ENCODE peak calls at places on chromosome 14, in eight cellular contexts. K, X, L, D, W, S, I and V are unnamed samples. For H3K4me1, the result is how much of the 10 kb centered on the place peaks cover.

GRCh38 chr14:63745858-63746425 is 18.1 kb upstream of the SGPP1 start:
- DNase-seq in S (no peak), X (peak), I (no peak), D (no peak), K (peak), L (no peak), W (no peak), V (no peak)

GRCh38 chr14:53378142-53378541 is 225.0 kb upstream of the DDHD1 start:
- DNase-seq in W (no peak), X (no peak), D (no peak), I (no peak), K (no peak), L (no peak), S (no peak), V (no peak)

GRCh38 chr14:105281354-105282097 is 19.3 kb downstream of the BRF1 start:
- DNase-seq in L (no peak), K (no peak), D (peak), S (no peak), W (no peak), I (no peak), X (no peak), V (peak)

GRCh38 chr14:77812028-77812427 is 12.1 kb downstream of the ADCK1 start:
- DNase-seq in D (no peak), K (no peak), L (no peak), W (no peak), X (no peak), I (no peak), S (no peak), V (no peak)

GRCh38 chr14:68977741-68978549 is 1.2 kb downstream of the ACTN1 start:
- DNase-seq in D (peak), K (peak), I (peak), L (peak), X (peak), S (no peak), W (peak), V (peak)

GRCh38 chr14:64388533-64389243 is 535 bp downstream of the MTHFD1 start:
- DNase-seq in W (peak), S (no peak), X (peak), K (peak), I (peak), D (peak), L (peak), V (no peak)

GRCh38 chr14:29054119-29054518 is 287.5 kb downstream of the FOXG1 start:
- DNase-seq in W (no peak), D (peak), L (no peak), S (no peak), X (no peak), K (no peak), I (no peak), V (no peak)

GRCh38 chr14:96637521-96637920 is 135.3 kb downstream of the PAPOLA start:
- DNase-seq in D (no peak), S (no peak), I (no peak), L (no peak), K (no peak), X (no peak), W (peak), V (no peak)

GRCh38 chr14:57259672-57260071 is 9.0 kb downstream of the EXOC5 start:
- DNase-seq in K (no peak), X (no peak), W (no peak), D (no peak), I (no peak), L (no peak), S (no peak), V (no peak)

GRCh38 chr14:104802913-104803184 is 1.9 kb downstream of the ZBTB42 start:
- DNase-seq in K (no peak), X (no peak), L (no peak), I (no peak), W (no peak), S (no peak), D (no peak), V (no peak)

GRCh38 chr14:64979336-64980074 is 7.2 kb upstream of the FNTB start:
- DNase-seq in W (no peak), L (no peak), K (no peak), X (no peak), D (peak), I (no peak), S (no peak), V (no peak)

GRCh38 chr14:64880382-64881121 is 845 bp upstream of the SPTB start:
- DNase-seq in I (peak), K (peak), L (peak), S (peak), D (no peak), W (peak), X (peak), V (peak)

GRCh38 chr14:31990959-31991541 is 86.1 kb upstream of the ARHGAP5 start:
- DNase-seq in I (no peak), K (no peak), D (no peak), X (no peak), L (no peak), W (no peak), S (no peak), V (no peak)

GRCh38 chr14:94427016-94427613 is 25.5 kb downstream of the SERPINA11 start:
- DNase-seq in I (no peak), L (no peak), D (no peak), K (no peak), S (no peak), W (no peak), X (no peak), V (no peak)

GRCh38 chr14:24889843-24890242 is 160.1 kb downstream of the STXBP6 start:
- DNase-seq in X (no peak), W (no peak), K (no peak), S (no peak), D (peak), L (no peak), I (no peak), V (no peak)

GRCh38 chr14:51495319-51495718 is 156.4 kb upstream of the FRMD6 start:
- DNase-seq in L (no peak), D (no peak), W (no peak), I (no peak), X (no peak), S (no peak), K (no peak), V (no peak)

GRCh38 chr14:105154476-105154871 is 14.1 kb downstream of the JAG2 start:
- DNase-seq in L (peak), X (no peak), D (no peak), I (no peak), K (peak), S (no peak), W (peak), V (peak)

GRCh38 chr14:92556255-92556741 is 42.7 kb downstream of the RIN3 start:
- DNase-seq in I (no peak), X (no peak), W (no peak), K (no peak), S (no peak), D (peak), L (no peak), V (no peak)

GRCh38 chr14:75123991-75124390 is 2.9 kb downstream of the NEK9 start:
- DNase-seq in W (no peak), X (peak), L (no peak), S (no peak), D (peak), I (no peak), K (peak), V (no peak)

GRCh38 chr14:72608391-72609204 is 285.3 kb downstream of the DPF3 start:
- DNase-seq in X (no peak), I (no peak), L (no peak), W (no peak), D (peak), K (no peak), S (no peak), V (no peak)

GRCh38 chr14:64682843-64683242 is 21.4 kb upstream of the PLEKHG3 start:
- DNase-seq in D (no peak), L (no peak), I (no peak), K (no peak), W (no peak), X (no peak), S (no peak), V (no peak)

GRCh38 chr14:50830044-50830931 is 674 bp downstream of the NIN start:
- DNase-seq in D (peak), K (peak), L (peak), I (peak), S (peak), X (peak), W (peak), V (peak)

GRCh38 chr14:105119410-105120025 is 49.1 kb downstream of the JAG2 start:
- DNase-seq in X (no peak), L (peak), D (no peak), I (no peak), W (no peak), K (no peak), S (no peak), V (no peak)

GRCh38 chr14:57987051-57987450 is 121.2 kb upstream of the SLC35F4 start:
- DNase-seq in W (no peak), K (no peak), X (no peak), L (no peak), D (no peak), I (no peak), S (no peak), V (no peak)

GRCh38 chr14:28751467-28752058 is 15.0 kb upstream of the FOXG1 start:
- DNase-seq in S (no peak), K (no peak), D (peak), L (no peak), W (no peak), I (no peak), X (no peak), V (no peak)

GRCh38 chr14:99566390-99567354 is 37.3 kb downstream of the CCDC85C start:
- DNase-seq in X (peak), K (no peak), W (no peak), S (no peak), D (no peak), I (no peak), L (no peak), V (no peak)
- H3K4me1 ChIP-seq in X (under half), K (under half), W (half or more), S (under half), D (under half), I (half or more), L (under half), V (under half)

GRCh38 chr14:101961011-101961721 is 3.2 kb upstream of the DYNC1H1 start:
- DNase-seq in D (peak), W (peak), S (peak), K (peak), X (peak), I (peak), L (peak), V (peak)

GRCh38 chr14:101961746-101962502 is 2.4 kb upstream of the DYNC1H1 start:
- DNase-seq in L (no peak), X (no peak), I (no peak), W (peak), K (no peak), D (no peak), S (no peak), V (no peak)

GRCh38 chr14:101963611-101964296 is 619 bp upstream of the DYNC1H1 start:
- DNase-seq in K (no peak), D (no peak), S (no peak), W (no peak), X (no peak), I (no peak), L (no peak), V (no peak)

GRCh38 chr14:101963052-101963451 is 1.3 kb upstream of the DYNC1H1 start:
- DNase-seq in I (no peak), D (no peak), S (no peak), L (no peak), X (no peak), K (no peak), W (no peak), V (no peak)

DNA sequence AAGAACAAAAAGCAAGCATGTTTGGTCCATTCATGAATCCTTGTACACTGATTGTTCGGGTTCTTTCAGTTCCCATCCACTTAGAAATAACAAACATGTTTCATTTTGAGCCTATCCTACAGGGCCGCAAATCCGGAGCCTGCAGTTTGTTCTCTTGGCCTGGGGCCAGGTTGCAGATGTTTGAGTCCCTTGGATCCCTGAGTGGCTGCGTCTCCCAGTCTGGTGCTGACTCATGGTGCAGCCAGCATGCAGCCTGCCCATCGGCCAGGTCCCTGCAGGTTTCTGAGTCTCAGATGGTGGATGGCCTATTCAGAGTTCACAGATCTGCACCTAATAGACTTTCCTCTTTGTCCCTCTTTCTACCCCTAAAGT is 1.9 kb upstream of the DYNC1H1 start:
- DNase-seq in X (peak), S (no peak), D (peak), L (no peak), W (peak), I (peak), K (no peak), V (no peak)
- H3K4me3 ChIP-seq in X (no peak), S (no peak), D (no peak), L (no peak), W (no peak), I (no peak), K (no peak), V (no peak)

DNA sequence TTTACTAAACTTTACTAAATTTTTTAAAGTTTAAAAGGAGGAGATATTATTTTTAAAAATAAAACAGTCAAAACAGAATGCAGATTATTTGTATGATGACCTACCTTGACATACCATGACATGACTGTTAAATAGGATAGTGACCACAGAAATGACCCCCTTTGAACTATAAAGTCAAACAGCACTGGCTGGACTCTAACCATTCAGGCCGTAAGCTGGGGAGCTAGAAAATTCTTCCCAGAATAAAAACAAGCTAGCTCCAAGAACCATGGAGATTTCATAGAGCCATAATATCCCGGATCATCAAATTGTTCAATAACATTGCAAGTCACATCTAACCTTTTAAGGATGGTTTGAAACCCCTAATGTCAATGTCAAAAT is 50.3 kb downstream of the RPS6KA5 start:
- DNase-seq in W (no peak), S (no peak), I (no peak), D (no peak), X (no peak), K (no peak), L (no peak), V (no peak)
- H3K27ac ChIP-seq in W (peak), S (no peak), I (no peak), D (no peak), X (peak), K (no peak), L (no peak), V (no peak)

DNA sequence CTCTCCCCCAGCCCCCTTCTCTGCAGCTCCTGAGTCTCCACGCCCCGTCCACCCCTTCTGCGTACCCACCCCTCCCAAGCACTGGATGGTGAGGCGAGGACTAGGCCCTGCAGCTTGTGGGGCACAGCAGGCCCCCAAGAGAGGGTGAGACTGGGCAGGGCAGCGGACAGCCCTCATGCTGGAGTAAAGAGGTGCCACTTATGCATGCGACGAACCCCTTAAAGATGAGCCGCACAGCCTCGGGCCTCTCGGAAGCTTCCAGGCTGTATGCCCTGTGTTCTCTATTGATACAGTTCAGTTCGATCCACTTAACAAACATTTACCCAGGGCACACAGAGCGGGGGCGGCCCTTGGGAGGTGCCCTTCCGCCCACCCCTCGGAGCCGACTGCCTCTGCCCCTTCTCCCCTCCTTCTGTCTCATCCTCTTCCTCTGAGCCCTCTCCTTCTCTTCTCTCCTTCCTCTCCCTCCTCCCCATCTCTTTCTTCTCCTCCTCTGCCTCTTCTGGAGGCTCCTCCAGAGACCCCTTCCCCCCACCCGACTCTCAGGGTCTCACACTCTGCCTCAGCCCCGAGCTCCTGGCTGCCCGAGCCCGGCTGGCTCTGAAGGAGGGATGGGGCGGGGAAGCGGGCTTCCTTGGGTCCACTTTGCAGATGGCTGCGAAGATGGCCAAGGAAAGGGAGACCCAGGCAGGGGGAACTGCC is 32.7 kb upstream of the DLK1 start:
- DNase-seq in D (no peak), K (no peak), X (no peak), I (no peak), L (no peak), W (no peak), S (no peak), V (no peak)
- H3K4me1 ChIP-seq in D (under half), K (under half), X (under half), I (under half), L (under half), W (half or more), S (under half), V (under half)

GRCh38 chr14:36655571-36655962 is 6.1 kb upstream of the PAX9 start:
- DNase-seq in W (no peak), K (no peak), I (no peak), S (no peak), L (no peak), D (no peak), X (no peak), V (no peak)
- H3K4me3 ChIP-seq in W (no peak), K (no peak), I (no peak), S (no peak), L (no peak), D (no peak), X (no peak), V (no peak)

GRCh38 chr14:23028800-23029199 is 5.9 kb downstream of the PSMB5 start:
- DNase-seq in W (no peak), X (no peak), L (no peak), K (no peak), S (no peak), D (peak), I (no peak), V (peak)
- H3K27ac ChIP-seq in W (no peak), X (no peak), L (no peak), K (peak), S (peak), D (no peak), I (no peak), V (peak)

GRCh38 chr14:61342486-61342885 is 21.1 kb downstream of the PRKCH start:
- DNase-seq in W (peak), L (no peak), I (no peak), K (peak), X (peak), S (peak), D (no peak), V (peak)

GRCh38 chr14:61342941-61343340 is 21.6 kb downstream of the PRKCH start:
- DNase-seq in S (no peak), K (no peak), D (no peak), L (no peak), X (no peak), W (no peak), I (no peak), V (no peak)

GRCh38 chr14:61344437-61345143 is 23.2 kb downstream of the PRKCH start:
- DNase-seq in L (no peak), S (no peak), X (no peak), W (no peak), I (no peak), K (peak), D (no peak), V (no peak)

GRCh38 chr14:61343991-61344405 is 22.6 kb downstream of the PRKCH start:
- DNase-seq in D (no peak), L (no peak), S (no peak), I (no peak), K (peak), W (no peak), X (no peak), V (peak)

GRCh38 chr14:61343471-61343870 is 22.1 kb downstream of the PRKCH start:
- DNase-seq in W (no peak), S (no peak), D (no peak), X (no peak), K (no peak), L (no peak), I (no peak), V (no peak)
- H3K4me1 ChIP-seq in W (half or more), S (half or more), D (under half), X (under half), K (half or more), L (under half), I (half or more), V (half or more)

DNA sequence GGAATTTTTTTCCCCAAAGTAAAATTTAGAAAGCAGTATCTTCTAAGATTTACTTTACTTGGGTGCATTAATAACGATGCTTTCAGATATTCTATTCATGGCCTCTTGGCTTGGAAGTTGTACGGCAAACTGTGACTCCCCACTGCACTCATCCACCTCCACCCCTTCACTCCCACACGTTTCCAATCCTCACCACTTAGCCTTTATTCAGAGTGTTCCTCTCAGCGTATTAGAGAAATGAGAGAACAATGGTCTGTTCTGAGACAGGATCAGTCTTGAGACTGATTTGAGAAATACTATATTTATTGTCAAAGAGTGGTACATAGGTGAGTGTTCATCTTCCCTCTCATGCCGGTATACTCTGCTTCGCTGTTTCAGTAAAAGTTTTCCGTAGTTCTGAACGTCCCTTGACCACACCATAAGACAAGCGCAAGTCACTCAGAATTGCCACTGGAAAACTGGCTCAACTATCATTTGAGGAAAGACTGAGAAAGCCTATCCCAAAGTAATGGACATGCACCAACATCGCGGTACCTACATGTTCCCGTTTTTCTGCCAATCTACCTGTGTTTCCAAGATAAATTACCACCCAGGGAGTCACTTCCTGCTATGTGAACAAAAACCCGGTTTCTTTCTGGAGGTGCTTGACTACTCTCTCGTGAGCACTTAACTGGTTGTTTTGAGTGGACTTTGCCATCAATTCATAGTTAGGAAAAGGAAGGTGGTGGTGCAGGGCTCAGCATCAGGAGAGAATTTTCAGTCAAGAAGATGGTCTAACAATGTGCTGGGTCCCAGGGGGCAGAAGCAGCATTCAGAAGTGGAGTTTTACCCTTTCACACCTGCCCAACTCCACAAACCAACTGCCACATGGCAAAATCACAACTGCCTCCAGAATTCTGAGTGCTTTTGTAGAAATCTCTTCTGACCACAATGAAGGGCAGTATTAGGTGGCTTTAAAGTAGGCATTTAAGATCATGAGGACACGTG is 1.5 kb downstream of the EGLN3 start:
- DNase-seq in K (no peak), S (no peak), L (no peak), I (no peak), D (no peak), W (no peak), X (no peak), V (no peak)
- H3K4me3 ChIP-seq in K (no peak), S (peak), L (peak), I (peak), D (no peak), W (peak), X (peak), V (no peak)

DNA sequence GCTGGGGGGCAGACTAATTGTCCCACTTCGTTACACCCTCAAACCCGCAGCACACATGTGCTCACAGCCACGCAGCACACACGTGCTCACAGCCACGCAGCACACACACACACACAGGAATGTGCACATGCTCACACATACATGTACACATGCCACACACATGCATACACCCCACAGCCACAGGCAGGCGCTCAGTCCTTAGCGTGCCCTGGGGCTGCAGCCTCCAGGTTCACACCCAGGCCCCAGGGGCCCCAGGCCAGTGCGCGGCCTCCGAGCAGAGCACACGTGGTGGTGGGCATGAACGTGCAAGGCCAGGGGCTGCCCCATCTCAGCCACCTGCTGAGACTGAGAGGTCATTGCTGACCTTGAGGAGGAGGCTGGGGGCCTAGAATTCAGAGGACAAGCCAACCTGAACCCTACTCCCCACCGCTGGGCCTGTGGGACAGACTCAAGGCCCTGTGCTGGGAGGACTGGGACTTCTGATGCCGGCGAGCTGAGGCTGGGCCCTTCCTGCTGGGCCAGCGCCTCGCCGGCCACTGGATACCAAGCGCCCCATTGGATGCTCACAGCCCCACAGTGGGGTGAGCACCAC is 15.7 kb downstream of the TRMT61A start:
- DNase-seq in W (peak), I (no peak), L (no peak), X (no peak), D (no peak), S (no peak), K (no peak), V (no peak)
- H3K27ac ChIP-seq in W (no peak), I (peak), L (no peak), X (no peak), D (no peak), S (no peak), K (no peak), V (no peak)